ENCODE peak calls at places on chromosome 19, in eight cellular contexts. X, F, V, O, Q, J, E and Z are unnamed samples.

GRCh38 chr19:39845172-39845571 is 1.0 kb downstream of the FBL start:
- DNase-seq in X (peak), F (no peak), V (no peak), O (no peak), Q (no peak), J (no peak), E (no peak), Z (no peak)

GRCh38 chr19:47432091-47432490 is 12.8 kb upstream of the MEIS3 start:
- DNase-seq in X (no peak), F (no peak), V (no peak), O (no peak), Q (no peak), J (no peak), E (no peak), Z (no peak)

GRCh38 chr19:1855040-1855827 is 7.0 kb upstream of the REXO1 start:
- DNase-seq in X (peak), F (peak), V (no peak), O (peak), Q (peak), J (peak), E (peak), Z (peak)

GRCh38 chr19:54029930-54030490 is 33.7 kb downstream of the VSTM1 start:
- DNase-seq in X (peak), F (peak), V (peak), O (peak), Q (no peak), J (peak), E (peak), Z (peak)

GRCh38 chr19:18304496-18305312 is 18.2 kb downstream of the LSM4 start:
- DNase-seq in X (peak), F (peak), V (no peak), O (peak), Q (peak), J (peak), E (peak), Z (peak)

GRCh38 chr19:29524912-29525870 is 603 bp upstream of the VSTM2B start:
- DNase-seq in X (no peak), F (peak), V (no peak), O (no peak), Q (no peak), J (no peak), E (no peak), Z (no peak)

GRCh38 chr19:5147074-5147970 is 178.4 kb downstream of the KDM4B start:
- DNase-seq in X (no peak), F (no peak), V (no peak), O (no peak), Q (no peak), J (no peak), E (no peak), Z (no peak)

GRCh38 chr19:18157465-18158063 is 4.6 kb downstream of the PIK3R2 start:
- DNase-seq in X (no peak), F (no peak), V (no peak), O (no peak), Q (no peak), J (no peak), E (no peak), Z (no peak)

GRCh38 chr19:40578442-40578908 is 1.8 kb downstream of the SHKBP1 start:
- DNase-seq in X (peak), F (no peak), V (no peak), O (no peak), Q (no peak), J (no peak), E (peak), Z (no peak)

GRCh38 chr19:44819246-44819832 is 10.4 kb downstream of the BCAM start:
- DNase-seq in X (no peak), F (no peak), V (no peak), O (no peak), Q (no peak), J (no peak), E (no peak), Z (no peak)

GRCh38 chr19:17720487-17720839 is 1.2 kb downstream of the MAP1S start:
- DNase-seq in X (peak), F (no peak), V (no peak), O (no peak), Q (no peak), J (no peak), E (no peak), Z (no peak)

GRCh38 chr19:17687857-17688784 is at the start of gene UNC13A:
- DNase-seq in X (peak), F (peak), V (no peak), O (peak), Q (no peak), J (peak), E (peak), Z (no peak)

GRCh38 chr19:45955905-45956608 is 17.6 kb downstream of the NOVA2 start:
- DNase-seq in X (no peak), F (peak), V (no peak), O (no peak), Q (no peak), J (no peak), E (no peak), Z (no peak)